ENCODE peak calls at places on chromosomes 13 and 19, in nine cellular contexts. D is pancreas, B is HuH-7.5, P is left cardiac atrium, S is heart left ventricle, G is ovary, L is Right ventricle myocardium superior, U is body of pancreas, T is kidney glomerular epithelial cell. Q is an unnamed sample.

GRCh38 chr19:41912899-41913475 is 15.3 kb downstream of the ERFL start:
- DNase-seq in D (no peak), B (no peak), P (no peak), S (no peak), G (no peak), L (no peak), U (no peak), T (no peak), Q (no peak)

GRCh38 chr13:32938907-32939306 is 77.3 kb upstream of the KL start:
- DNase-seq in D (no peak), B (no peak), P (no peak), S (no peak), G (no peak), L (no peak), U (no peak), T (no peak), Q (no peak)

GRCh38 chr13:92377396-92377795 is 849.2 kb upstream of the GPC6 start:
- DNase-seq in D (no peak), B (no peak), P (no peak), S (no peak), G (no peak), L (no peak), U (no peak), T (no peak), Q (no peak)

GRCh38 chr19:1220452-1221037 is 15.0 kb downstream of the STK11 start:
- DNase-seq in D (no peak), B (no peak), P (no peak), S (peak; percentile 53), G (no peak), L (no peak), U (no peak), T (no peak), Q (no peak)

GRCh38 chr13:21050288-21051197 is 10.8 kb downstream of the LATS2 start:
- DNase-seq in D (no peak), B (no peak), P (no peak), S (no peak), G (no peak), L (no peak), U (no peak), T (no peak), Q (no peak)

GRCh38 chr13:63209330-63210017 is 1793.8 kb upstream of the PCDH20 start:
- DNase-seq in D (no peak), B (no peak), P (no peak), S (no peak), G (no peak), L (no peak), U (no peak), T (no peak), Q (no peak)

GRCh38 chr19:2478324-2478755 is 2.4 kb downstream of the GADD45B start:
- DNase-seq in D (peak; percentile 71), B (no peak), P (peak; percentile 67), S (peak; percentile 73), G (peak; percentile 80), L (peak; percentile 82), U (peak; percentile 88), T (peak; percentile 31), Q (peak; percentile 77)

GRCh38 chr13:52001120-52001731 is 10.0 kb downstream of the ATP7B start:
- DNase-seq in D (no peak), B (no peak), P (no peak), S (no peak), G (no peak), L (no peak), U (no peak), T (peak; percentile 16), Q (no peak)

GRCh38 chr13:98089826-98090225 is 53.1 kb upstream of the FARP1 start:
- DNase-seq in D (no peak), B (no peak), P (no peak), S (no peak), G (no peak), L (no peak), U (no peak), T (no peak), Q (no peak)

GRCh38 chr19:4456566-4456842 is 1.1 kb downstream of the UBXN6 start:
- DNase-seq in D (no peak), B (no peak), P (peak; percentile 56), S (no peak), G (peak; percentile 58), L (no peak), U (peak; percentile 35), T (peak; percentile 29), Q (no peak)

GRCh38 chr19:3343619-3344502 is 22.5 kb upstream of the NFIC start:
- DNase-seq in D (peak; percentile 84), B (peak; percentile 75), P (peak; percentile 86), S (peak; percentile 90), G (peak; percentile 91), L (peak; percentile 91), U (peak; percentile 95), T (no peak), Q (peak; percentile 82)

GRCh38 chr19:39705578-39706188 is 1.4 kb downstream of the LGALS14 start:
- DNase-seq in D (no peak), B (no peak), P (no peak), S (no peak), G (no peak), L (no peak), U (no peak), T (no peak), Q (no peak)

GRCh38 chr13:110138009-110138699 is 168.8 kb downstream of the COL4A1 start:
- DNase-seq in D (peak; percentile 59), B (peak; percentile 19), P (peak; percentile 80), S (peak; percentile 82), G (peak; percentile 63), L (peak; percentile 82), U (peak; percentile 78), T (peak; percentile 74), Q (peak; percentile 79)

GRCh38 chr13:26380930-26381329 is 127.0 kb downstream of the CDK8 start:
- DNase-seq in D (no peak), B (no peak), P (no peak), S (no peak), G (no peak), L (no peak), U (no peak), T (no peak), Q (no peak)

GRCh38 chr13:109251958-109252357 is 534.4 kb downstream of the IRS2 start:
- DNase-seq in D (no peak), B (no peak), P (no peak), S (no peak), G (no peak), L (no peak), U (no peak), T (no peak), Q (no peak)

GRCh38 chr19:6446452-6446851 is 12.9 kb upstream of the SLC25A41 start:
- DNase-seq in D (no peak), B (no peak), P (no peak), S (no peak), G (no peak), L (no peak), U (no peak), T (no peak), Q (no peak)

GRCh38 chr13:67353891-67354459 is 123.8 kb upstream of the PCDH9 start:
- DNase-seq in D (no peak), B (no peak), P (no peak), S (no peak), G (no peak), L (no peak), U (no peak), T (peak; percentile 5), Q (no peak)

GRCh38 chr13:110921695-110922094 is 6.8 kb upstream of the ANKRD10 start:
- DNase-seq in D (no peak), B (no peak), P (no peak), S (no peak), G (no peak), L (no peak), U (no peak), T (no peak), Q (no peak)